ENCODE peak calls at places on chromosomes 1 and 21, in six cellular contexts. One of them, this sample, is unnamed.
A peak's percentile ranks its signal among the peaks of the same experiment; 100 is the strongest.

GRCh38 chr1:19682257-19682656 is 17.6 kb downstream of the HTR6 start:
- DNase-seq in heart right ventricle: no peak
- DNase-seq in GM04504: peak; percentile 82
- DNase-seq in activated CD4-positive, alpha-beta memory T cell treated with anti-CD3 and anti-CD28 coated beads, Interleukin-2, amount 10 ng/mL, durations not matched to agents 7 days and 5 days: no peak
- DNase-seq in chondrocyte: no peak
- DNase-seq in psoas muscle: no peak
- DNase-seq in this sample: no peak

GRCh38 chr1:112803906-112804762 is 89.0 kb upstream of the PPM1J start:
- DNase-seq in heart right ventricle: peak; percentile 65
- DNase-seq in GM04504: peak; percentile 32
- DNase-seq in activated CD4-positive, alpha-beta memory T cell treated with anti-CD3 and anti-CD28 coated beads, Interleukin-2, amount 10 ng/mL, durations not matched to agents 7 days and 5 days: peak; percentile 68
- DNase-seq in chondrocyte: no peak
- DNase-seq in psoas muscle: peak; percentile 56
- DNase-seq in this sample: no peak

GRCh38 chr1:116733466-116734108 is 20.6 kb upstream of the CD2 start:
- DNase-seq in heart right ventricle: no peak
- DNase-seq in GM04504: no peak
- DNase-seq in activated CD4-positive, alpha-beta memory T cell treated with anti-CD3 and anti-CD28 coated beads, Interleukin-2, amount 10 ng/mL, durations not matched to agents 7 days and 5 days: no peak
- DNase-seq in chondrocyte: no peak
- DNase-seq in psoas muscle: no peak
- DNase-seq in this sample: no peak

GRCh38 chr1:155977607-155978324 is 581 bp downstream of the ARHGEF2 start:
- DNase-seq in heart right ventricle: peak; percentile 62
- DNase-seq in GM04504: no peak
- DNase-seq in activated CD4-positive, alpha-beta memory T cell treated with anti-CD3 and anti-CD28 coated beads, Interleukin-2, amount 10 ng/mL, durations not matched to agents 7 days and 5 days: peak; percentile 31
- DNase-seq in chondrocyte: no peak
- DNase-seq in psoas muscle: peak; percentile 51
- DNase-seq in this sample: no peak

GRCh38 chr1:180956028-180956640 is 43.4 kb downstream of the KIAA1614 start:
- DNase-seq in heart right ventricle: no peak
- DNase-seq in GM04504: no peak
- DNase-seq in activated CD4-positive, alpha-beta memory T cell treated with anti-CD3 and anti-CD28 coated beads, Interleukin-2, amount 10 ng/mL, durations not matched to agents 7 days and 5 days: no peak
- DNase-seq in chondrocyte: no peak
- DNase-seq in psoas muscle: no peak
- DNase-seq in this sample: no peak

GRCh38 chr1:11907275-11908138 is 18.7 kb downstream of the KIAA2013 start:
- DNase-seq in heart right ventricle: peak; percentile 90
- DNase-seq in GM04504: peak; percentile 83
- DNase-seq in activated CD4-positive, alpha-beta memory T cell treated with anti-CD3 and anti-CD28 coated beads, Interleukin-2, amount 10 ng/mL, durations not matched to agents 7 days and 5 days: peak; percentile 93
- DNase-seq in chondrocyte: no peak
- DNase-seq in psoas muscle: peak; percentile 89
- DNase-seq in this sample: peak; percentile 74

GRCh38 chr1:33176362-33176850 is 5.4 kb downstream of the TRIM62 start:
- DNase-seq in heart right ventricle: no peak
- DNase-seq in GM04504: no peak
- DNase-seq in activated CD4-positive, alpha-beta memory T cell treated with anti-CD3 and anti-CD28 coated beads, Interleukin-2, amount 10 ng/mL, durations not matched to agents 7 days and 5 days: no peak
- DNase-seq in chondrocyte: no peak
- DNase-seq in psoas muscle: peak; percentile 84
- DNase-seq in this sample: no peak

GRCh38 chr1:212721388-212722247 is 22.0 kb upstream of the BATF3 start:
- DNase-seq in heart right ventricle: no peak
- DNase-seq in GM04504: peak; percentile 51
- DNase-seq in activated CD4-positive, alpha-beta memory T cell treated with anti-CD3 and anti-CD28 coated beads, Interleukin-2, amount 10 ng/mL, durations not matched to agents 7 days and 5 days: peak; percentile 67
- DNase-seq in chondrocyte: no peak
- DNase-seq in psoas muscle: no peak
- DNase-seq in this sample: no peak

GRCh38 chr1:145707183-145707867 is at the start of gene PDZK1:
- DNase-seq in heart right ventricle: no peak
- DNase-seq in GM04504: no peak
- DNase-seq in activated CD4-positive, alpha-beta memory T cell treated with anti-CD3 and anti-CD28 coated beads, Interleukin-2, amount 10 ng/mL, durations not matched to agents 7 days and 5 days: no peak
- DNase-seq in chondrocyte: no peak
- DNase-seq in psoas muscle: no peak
- DNase-seq in this sample: no peak

GRCh38 chr1:41716188-41717130 is 202.3 kb downstream of the HIVEP3 start:
- DNase-seq in heart right ventricle: no peak
- DNase-seq in GM04504: no peak
- DNase-seq in activated CD4-positive, alpha-beta memory T cell treated with anti-CD3 and anti-CD28 coated beads, Interleukin-2, amount 10 ng/mL, durations not matched to agents 7 days and 5 days: no peak
- DNase-seq in chondrocyte: no peak
- DNase-seq in psoas muscle: no peak
- DNase-seq in this sample: no peak

GRCh38 chr1:30005972-30006619 is 717.3 kb downstream of the MATN1 start:
- DNase-seq in heart right ventricle: no peak
- DNase-seq in GM04504: no peak
- DNase-seq in activated CD4-positive, alpha-beta memory T cell treated with anti-CD3 and anti-CD28 coated beads, Interleukin-2, amount 10 ng/mL, durations not matched to agents 7 days and 5 days: no peak
- DNase-seq in chondrocyte: no peak
- DNase-seq in psoas muscle: no peak
- DNase-seq in this sample: no peak

GRCh38 chr1:18463984-18464664 is 16.6 kb upstream of the KLHDC7A start:
- DNase-seq in heart right ventricle: no peak
- DNase-seq in GM04504: no peak
- DNase-seq in activated CD4-positive, alpha-beta memory T cell treated with anti-CD3 and anti-CD28 coated beads, Interleukin-2, amount 10 ng/mL, durations not matched to agents 7 days and 5 days: no peak
- DNase-seq in chondrocyte: peak; percentile 18
- DNase-seq in psoas muscle: no peak
- DNase-seq in this sample: no peak

GRCh38 chr1:41463516-41463915 is 21.0 kb downstream of the EDN2 start:
- DNase-seq in heart right ventricle: no peak
- DNase-seq in GM04504: no peak
- DNase-seq in activated CD4-positive, alpha-beta memory T cell treated with anti-CD3 and anti-CD28 coated beads, Interleukin-2, amount 10 ng/mL, durations not matched to agents 7 days and 5 days: no peak
- DNase-seq in chondrocyte: no peak
- DNase-seq in psoas muscle: no peak
- DNase-seq in this sample: no peak

GRCh38 chr1:115768549-115768948 is at the start of gene CASQ2:
- DNase-seq in heart right ventricle: peak; percentile 57
- DNase-seq in GM04504: no peak
- DNase-seq in activated CD4-positive, alpha-beta memory T cell treated with anti-CD3 and anti-CD28 coated beads, Interleukin-2, amount 10 ng/mL, durations not matched to agents 7 days and 5 days: no peak
- DNase-seq in chondrocyte: no peak
- DNase-seq in psoas muscle: peak; percentile 26
- DNase-seq in this sample: no peak

GRCh38 chr21:35678393-35678792 is 381.9 kb downstream of the SETD4 start:
- DNase-seq in heart right ventricle: no peak
- DNase-seq in GM04504: no peak
- DNase-seq in activated CD4-positive, alpha-beta memory T cell treated with anti-CD3 and anti-CD28 coated beads, Interleukin-2, amount 10 ng/mL, durations not matched to agents 7 days and 5 days: no peak
- DNase-seq in chondrocyte: no peak
- DNase-seq in psoas muscle: no peak
- DNase-seq in this sample: no peak

GRCh38 chr1:228085287-228085926 is 2.9 kb downstream of the ARF1 start:
- DNase-seq in heart right ventricle: no peak
- DNase-seq in GM04504: peak; percentile 64
- DNase-seq in activated CD4-positive, alpha-beta memory T cell treated with anti-CD3 and anti-CD28 coated beads, Interleukin-2, amount 10 ng/mL, durations not matched to agents 7 days and 5 days: no peak
- DNase-seq in chondrocyte: peak; percentile 12
- DNase-seq in psoas muscle: peak; percentile 19
- DNase-seq in this sample: no peak

This sample was measured in activated CD4-positive, CD25-positive, alpha-beta regulatory T cell treated with anti-CD3 and anti-CD28 coated beads, Interleukin-2, amount 50 U/mL, for 16 hours.